ENCODE peak calls at places on chromosome 19, in six cellular contexts. One of them, this sample, is unnamed.

GRCh38 chr19:14317157-14317556 is 64.1 kb upstream of the ADGRE5 start:
- DNase-seq in H1: no peak
- DNase-seq in GM12878: no peak
- DNase-seq in HepG2: no peak
- DNase-seq in SK-N-SH: no peak
- DNase-seq in K562: no peak
- DNase-seq in this sample: no peak

GRCh38 chr19:38252935-38253691 is 3.1 kb downstream of the PPP1R14A start:
- DNase-seq in GM12878: no peak
- DNase-seq in HepG2: no peak
- DNase-seq in K562: no peak
- DNase-seq in H1: no peak
- DNase-seq in SK-N-SH: peak
- DNase-seq in this sample: no peak

GRCh38 chr19:54481326-54481930 is 8.3 kb upstream of the CDC42EP5 start:
- DNase-seq in SK-N-SH: peak
- DNase-seq in H1: no peak
- DNase-seq in GM12878: no peak
- DNase-seq in HepG2: peak
- DNase-seq in K562: peak
- DNase-seq in this sample: no peak

GRCh38 chr19:51002542-51003311 is 1.3 kb upstream of the KLK8 start:
- DNase-seq in HepG2: no peak
- DNase-seq in K562: peak
- DNase-seq in SK-N-SH: peak
- DNase-seq in GM12878: no peak
- DNase-seq in H1: peak
- DNase-seq in this sample: peak

GRCh38 chr19:2755811-2756210 is 16.0 kb upstream of the SLC39A3 start:
- DNase-seq in K562: no peak
- DNase-seq in H1: no peak
- DNase-seq in GM12878: no peak
- DNase-seq in SK-N-SH: no peak
- DNase-seq in HepG2: no peak
- DNase-seq in this sample: no peak

GRCh38 chr19:34120846-34121639 is 51.3 kb upstream of the LSM14A start:
- DNase-seq in K562: peak
- DNase-seq in GM12878: no peak
- DNase-seq in SK-N-SH: peak
- DNase-seq in H1: no peak
- DNase-seq in HepG2: peak
- DNase-seq in this sample: peak

GRCh38 chr19:15635016-15635805 is 5.5 kb upstream of the CYP4F3 start:
- DNase-seq in H1: no peak
- DNase-seq in K562: no peak
- DNase-seq in GM12878: no peak
- DNase-seq in SK-N-SH: no peak
- DNase-seq in HepG2: peak
- DNase-seq in this sample: no peak

GRCh38 chr19:49403404-49404187 is 15.5 kb downstream of the KASH5 start:
- DNase-seq in SK-N-SH: peak
- DNase-seq in H1: peak
- DNase-seq in GM12878: no peak
- DNase-seq in HepG2: no peak
- DNase-seq in K562: no peak
- DNase-seq in this sample: no peak

GRCh38 chr19:20662421-20663105 is 1.2 kb upstream of the ZNF626 start:
- DNase-seq in H1: no peak
- DNase-seq in GM12878: no peak
- DNase-seq in SK-N-SH: peak
- DNase-seq in HepG2: no peak
- DNase-seq in K562: no peak
- DNase-seq in this sample: no peak

GRCh38 chr19:7366701-7367420 is 18.1 kb downstream of the ARHGEF18 start:
- DNase-seq in GM12878: no peak
- DNase-seq in SK-N-SH: no peak
- DNase-seq in H1: no peak
- DNase-seq in HepG2: peak
- DNase-seq in K562: peak
- DNase-seq in this sample: peak

GRCh38 chr19:48859711-48860572 is 8.5 kb downstream of the PLEKHA4 start:
- DNase-seq in H1: no peak
- DNase-seq in HepG2: no peak
- DNase-seq in SK-N-SH: peak
- DNase-seq in GM12878: no peak
- DNase-seq in K562: peak
- DNase-seq in this sample: no peak

GRCh38 chr19:2475018-2475701 is 767 bp upstream of the GADD45B start:
- DNase-seq in K562: peak
- DNase-seq in GM12878: no peak
- DNase-seq in SK-N-SH: peak
- DNase-seq in HepG2: no peak
- DNase-seq in H1: no peak
- DNase-seq in this sample: no peak

GRCh38 chr19:50870417-50871089 is 2.7 kb upstream of the KLK2 start:
- DNase-seq in K562: peak
- DNase-seq in HepG2: peak
- DNase-seq in H1: no peak
- DNase-seq in SK-N-SH: peak
- DNase-seq in GM12878: no peak
- DNase-seq in this sample: peak

GRCh38 chr19:51821921-51822716 is 27.2 kb downstream of the FPR3 start:
- DNase-seq in GM12878: no peak
- DNase-seq in K562: no peak
- DNase-seq in SK-N-SH: no peak
- DNase-seq in H1: no peak
- DNase-seq in HepG2: no peak
- DNase-seq in this sample: no peak

GRCh38 chr19:48501446-48501960 is 10.1 kb downstream of the LMTK3 start:
- DNase-seq in SK-N-SH: no peak
- DNase-seq in HepG2: peak
- DNase-seq in K562: peak
- DNase-seq in H1: peak
- DNase-seq in GM12878: peak
- DNase-seq in this sample: peak

GRCh38 chr19:2053601-2054389 is 2.8 kb upstream of the MKNK2 start:
- DNase-seq in K562: no peak
- DNase-seq in GM12878: no peak
- DNase-seq in HepG2: no peak
- DNase-seq in H1: no peak
- DNase-seq in SK-N-SH: no peak
- DNase-seq in this sample: no peak

GRCh38 chr19:32809254-32809653 is 60.3 kb downstream of the SLC7A9 start:
- DNase-seq in SK-N-SH: no peak
- DNase-seq in K562: no peak
- DNase-seq in GM12878: no peak
- DNase-seq in H1: no peak
- DNase-seq in HepG2: no peak
- DNase-seq in this sample: no peak

GRCh38 chr19:42396248-42396541 is 6.1 kb upstream of the CNFN start:
- DNase-seq in GM12878: no peak
- DNase-seq in HepG2: no peak
- DNase-seq in H1: no peak
- DNase-seq in K562: no peak
- DNase-seq in SK-N-SH: peak
- DNase-seq in this sample: no peak

GRCh38 chr19:18504886-18505610 is 16.8 kb downstream of the ELL start:
- DNase-seq in HepG2: no peak
- DNase-seq in K562: no peak
- DNase-seq in GM12878: no peak
- DNase-seq in H1: no peak
- DNase-seq in SK-N-SH: no peak
- DNase-seq in this sample: no peak

GRCh38 chr19:7743425-7743841 is 3.9 kb downstream of the CD209 start:
- DNase-seq in SK-N-SH: no peak
- DNase-seq in GM12878: peak
- DNase-seq in H1: no peak
- DNase-seq in K562: no peak
- DNase-seq in HepG2: no peak
- DNase-seq in this sample: no peak

GRCh38 chr19:29528350-29528945 is 2.7 kb downstream of the VSTM2B start:
- DNase-seq in H1: peak
- DNase-seq in SK-N-SH: peak
- DNase-seq in HepG2: peak
- DNase-seq in K562: peak
- DNase-seq in GM12878: peak
- DNase-seq in this sample: peak

GRCh38 chr19:532578-533484 is 1.3 kb downstream of the CDC34 start:
- DNase-seq in K562: no peak
- DNase-seq in GM12878: no peak
- DNase-seq in SK-N-SH: peak
- DNase-seq in H1: no peak
- DNase-seq in HepG2: peak
- DNase-seq in this sample: peak

GRCh38 chr19:533485-534058 is 2.0 kb downstream of the CDC34 start:
- DNase-seq in GM12878: no peak
- DNase-seq in H1: no peak
- DNase-seq in SK-N-SH: no peak
- DNase-seq in HepG2: no peak
- DNase-seq in K562: no peak
- DNase-seq in this sample: no peak

GRCh38 chr19:531753-532571 is at the start of gene CDC34:
- DNase-seq in SK-N-SH: peak
- DNase-seq in HepG2: no peak
- DNase-seq in GM12878: no peak
- DNase-seq in K562: peak
- DNase-seq in H1: no peak
- DNase-seq in this sample: no peak

GRCh38 chr19:535017-535835 is 3.7 kb downstream of the CDC34 start:
- DNase-seq in SK-N-SH: no peak
- DNase-seq in K562: no peak
- DNase-seq in H1: no peak
- DNase-seq in GM12878: no peak
- DNase-seq in HepG2: no peak
- DNase-seq in this sample: no peak

DNA sequence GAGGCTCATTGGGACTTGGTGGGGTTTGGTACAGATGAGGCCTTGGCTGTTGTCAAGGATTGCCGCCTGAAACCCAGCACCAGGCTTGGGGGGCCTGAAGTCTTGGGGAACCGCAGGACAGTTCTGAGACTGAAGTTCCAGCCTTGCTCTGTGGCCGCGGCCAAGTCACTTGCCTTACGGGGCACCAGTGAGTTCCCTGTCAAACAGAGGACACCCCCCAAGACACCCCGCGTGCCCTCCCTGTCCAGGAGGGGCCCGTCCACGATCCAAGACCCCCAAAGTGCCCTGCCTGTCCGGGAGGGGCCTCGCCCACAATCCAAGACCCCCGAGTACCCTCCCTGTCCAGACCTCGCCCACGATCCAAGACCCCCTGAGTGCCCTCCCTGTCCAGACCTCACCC is 2.5 kb downstream of the CDC34 start:
- DNase-seq in H1: no peak
- DNase-seq in GM12878: no peak
- DNase-seq in SK-N-SH: no peak
- DNase-seq in HepG2: no peak
- DNase-seq in K562: no peak
- DNase-seq in this sample: no peak
- TF ChIP-seq CHD2 in H1: no peak
- TF ChIP-seq CHD2 in GM12878: no peak
- TF ChIP-seq CHD2 in SK-N-SH: no peak
- TF ChIP-seq CHD2 in HepG2: no peak
- TF ChIP-seq CHD2 in K562: no peak
- TF ChIP-seq CHD2 in this sample: no peak

GRCh38 chr19:17121736-17122293 is 46.2 kb downstream of the MYO9B start:
- DNase-seq in H1: no peak
- DNase-seq in HepG2: no peak
- DNase-seq in K562: no peak
- DNase-seq in SK-N-SH: no peak
- DNase-seq in GM12878: no peak
- DNase-seq in this sample: no peak
- TF ChIP-seq CHD2 in H1: no peak
- TF ChIP-seq CHD2 in HepG2: no peak
- TF ChIP-seq CHD2 in K562: no peak
- TF ChIP-seq CHD2 in SK-N-SH: no peak
- TF ChIP-seq CHD2 in GM12878: no peak
- TF ChIP-seq CHD2 in this sample: no peak

GRCh38 chr19:10617409-10618121 is 7.8 kb upstream of the SLC44A2 start:
- DNase-seq in HepG2: no peak
- DNase-seq in GM12878: no peak
- DNase-seq in K562: peak
- DNase-seq in H1: no peak
- DNase-seq in SK-N-SH: peak
- DNase-seq in this sample: no peak
- TF ChIP-seq CHD2 in HepG2: no peak
- TF ChIP-seq CHD2 in GM12878: no peak
- TF ChIP-seq CHD2 in K562: no peak
- TF ChIP-seq CHD2 in H1: no peak
- TF ChIP-seq CHD2 in SK-N-SH: no peak
- TF ChIP-seq CHD2 in this sample: no peak

GRCh38 chr19:35165200-35166058 is 10.9 kb downstream of the FXYD5 start:
- DNase-seq in SK-N-SH: no peak
- DNase-seq in K562: no peak
- DNase-seq in HepG2: no peak
- DNase-seq in GM12878: no peak
- DNase-seq in H1: no peak
- DNase-seq in this sample: no peak

GRCh38 chr19:35161434-35161743 is 6.9 kb downstream of the FXYD5 start:
- DNase-seq in H1: no peak
- DNase-seq in K562: peak
- DNase-seq in HepG2: no peak
- DNase-seq in SK-N-SH: no peak
- DNase-seq in GM12878: no peak
- DNase-seq in this sample: no peak

GRCh38 chr19:35160629-35161433 is 6.3 kb downstream of the FXYD5 start:
- DNase-seq in H1: no peak
- DNase-seq in GM12878: peak
- DNase-seq in SK-N-SH: no peak
- DNase-seq in K562: no peak
- DNase-seq in HepG2: no peak
- DNase-seq in this sample: no peak

GRCh38 chr19:35164418-35164817 is 9.9 kb downstream of the FXYD5 start:
- DNase-seq in H1: no peak
- DNase-seq in GM12878: no peak
- DNase-seq in HepG2: no peak
- DNase-seq in K562: no peak
- DNase-seq in SK-N-SH: no peak
- DNase-seq in this sample: no peak

DNA sequence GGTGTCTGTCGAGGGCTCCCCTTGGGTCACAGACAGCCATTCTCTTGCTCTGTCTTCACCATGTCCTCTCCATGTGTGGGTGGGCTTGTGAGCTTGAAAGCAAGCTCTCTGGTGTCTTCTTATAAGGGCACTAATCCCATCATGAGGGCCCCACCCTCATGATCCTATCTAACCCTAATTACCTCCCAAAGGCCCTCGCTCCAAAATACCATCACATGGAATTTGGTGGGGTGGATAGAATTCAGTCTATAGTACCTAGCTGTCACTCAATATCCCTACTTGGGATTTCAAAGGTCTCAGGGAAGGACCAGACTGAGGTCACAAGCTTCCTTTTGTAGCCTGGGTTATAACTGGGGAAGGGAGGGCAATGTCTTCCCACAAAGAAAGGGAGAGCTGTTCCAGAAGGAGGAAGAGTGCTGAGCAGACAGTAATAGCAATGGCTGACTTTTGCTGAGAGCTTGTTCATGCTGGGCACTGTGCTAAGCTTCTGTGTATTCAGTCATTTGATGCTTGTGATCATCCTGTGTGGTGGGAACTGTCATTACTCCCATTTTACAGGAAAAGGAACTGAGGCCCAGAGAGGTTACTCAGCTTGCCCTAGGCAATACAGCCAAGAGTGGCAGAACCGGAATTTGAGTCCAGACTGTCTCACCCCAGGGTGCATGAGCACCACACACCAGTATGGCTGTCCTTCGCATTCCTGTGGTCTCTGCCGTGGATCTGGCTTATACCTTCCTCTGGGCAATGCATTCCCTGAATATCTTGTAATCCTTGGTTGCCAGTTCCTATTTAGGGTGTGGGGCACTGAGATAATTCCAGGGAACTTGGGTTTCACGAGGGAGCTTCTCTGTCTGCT is 8.2 kb downstream of the FXYD5 start:
- DNase-seq in H1: no peak
- DNase-seq in K562: no peak
- DNase-seq in HepG2: no peak
- DNase-seq in GM12878: no peak
- DNase-seq in SK-N-SH: no peak
- DNase-seq in this sample: no peak
- TF ChIP-seq CHD2 in H1: no peak
- TF ChIP-seq CHD2 in K562: no peak
- TF ChIP-seq CHD2 in HepG2: no peak
- TF ChIP-seq CHD2 in GM12878: no peak
- TF ChIP-seq CHD2 in SK-N-SH: no peak
- TF ChIP-seq CHD2 in this sample: no peak